ENCODE peak calls at places on chromosomes 16 and 17, in four cellular contexts. One of them, this sample, is unnamed.

GRCh38 chr17:79792984-79793923 is 3.6 kb downstream of the CBX8 start:
- DNase-seq in K562: no peak
- DNase-seq in GM12878: no peak
- DNase-seq in HepG2: no peak
- DNase-seq in this sample: peak; percentile 44

GRCh38 chr16:63096857-63097256 is 1060.6 kb upstream of the CDH8 start:
- DNase-seq in GM12878: no peak
- DNase-seq in HepG2: no peak
- DNase-seq in K562: no peak
- DNase-seq in this sample: no peak

GRCh38 chr16:8736123-8736680 is 61.2 kb downstream of the TMEM186 start:
- DNase-seq in K562: no peak
- DNase-seq in HepG2: no peak
- DNase-seq in GM12878: no peak
- DNase-seq in this sample: no peak

GRCh38 chr17:75731086-75731715 is 9.9 kb downstream of the ITGB4 start:
- DNase-seq in K562: no peak
- DNase-seq in HepG2: no peak
- DNase-seq in GM12878: no peak
- DNase-seq in this sample: no peak

GRCh38 chr16:9647981-9648701 is 534.1 kb downstream of the GRIN2A start:
- DNase-seq in HepG2: peak; percentile 57
- DNase-seq in GM12878: no peak
- DNase-seq in K562: peak; percentile 13
- DNase-seq in this sample: no peak

GRCh38 chr16:3728424-3729160 is 11.3 kb upstream of the TRAP1 start:
- DNase-seq in HepG2: no peak
- DNase-seq in K562: no peak
- DNase-seq in GM12878: no peak
- DNase-seq in this sample: no peak

GRCh38 chr16:55988013-55988412 is 112.8 kb upstream of the CES5A start:
- DNase-seq in K562: no peak
- DNase-seq in HepG2: no peak
- DNase-seq in GM12878: no peak
- DNase-seq in this sample: no peak

GRCh38 chr17:80892900-80893603 is 98.6 kb upstream of the CHMP6 start:
- DNase-seq in K562: no peak
- DNase-seq in HepG2: no peak
- DNase-seq in GM12878: no peak
- DNase-seq in this sample: no peak

GRCh38 chr17:9729034-9729650 is 62.2 kb downstream of the DHRS7C start:
- DNase-seq in GM12878: peak; percentile 8
- DNase-seq in HepG2: peak; percentile 47
- DNase-seq in K562: peak; percentile 47
- DNase-seq in this sample: no peak

GRCh38 chr16:19861811-19862327 is 22.8 kb downstream of the GPRC5B start:
- DNase-seq in K562: no peak
- DNase-seq in HepG2: no peak
- DNase-seq in GM12878: no peak
- DNase-seq in this sample: peak; percentile 58

GRCh38 chr16:58970775-58971174 is 236.7 kb upstream of the GOT2 start:
- DNase-seq in GM12878: no peak
- DNase-seq in HepG2: no peak
- DNase-seq in K562: no peak
- DNase-seq in this sample: no peak

GRCh38 chr17:79650861-79651260 is 40.0 kb upstream of the RBFOX3 start:
- DNase-seq in GM12878: no peak
- DNase-seq in HepG2: no peak
- DNase-seq in K562: no peak
- DNase-seq in this sample: no peak

GRCh38 chr17:75561927-75562603 is 25.5 kb upstream of the MYO15B start:
- DNase-seq in K562: no peak
- DNase-seq in HepG2: no peak
- DNase-seq in GM12878: no peak
- DNase-seq in this sample: no peak

GRCh38 chr17:66943484-66943883 is 21.0 kb upstream of the CACNG4 start:
- DNase-seq in GM12878: no peak
- DNase-seq in HepG2: no peak
- DNase-seq in K562: no peak
- DNase-seq in this sample: no peak

GRCh38 chr17:59105852-59106462 is 723 bp downstream of the TRIM37 start:
- DNase-seq in K562: no peak
- DNase-seq in HepG2: peak; percentile 34
- DNase-seq in GM12878: no peak
- DNase-seq in this sample: no peak

GRCh38 chr16:81275064-81275532 is 36.6 kb downstream of the BCO1 start:
- DNase-seq in HepG2: no peak
- DNase-seq in GM12878: no peak
- DNase-seq in K562: no peak
- DNase-seq in this sample: no peak

GRCh38 chr17:48500435-48501426 is 30.1 kb downstream of the HOXB1 start:
- DNase-seq in GM12878: no peak
- DNase-seq in K562: peak; percentile 35
- DNase-seq in HepG2: no peak
- DNase-seq in this sample: no peak

GRCh38 chr17:74770498-74771318 is 5.4 kb downstream of the NAT9 start:
- DNase-seq in GM12878: no peak
- DNase-seq in HepG2: peak; percentile 81
- DNase-seq in K562: peak; percentile 55
- DNase-seq in this sample: peak; percentile 78

GRCh38 chr16:660459-661183 is 7.3 kb upstream of the RHOT2 start:
- DNase-seq in HepG2: no peak
- DNase-seq in GM12878: peak; percentile 37
- DNase-seq in K562: peak; percentile 97
- DNase-seq in this sample: peak; percentile 93

GRCh38 chr16:24309222-24309905 is 53.2 kb downstream of the CACNG3 start:
- DNase-seq in GM12878: no peak
- DNase-seq in K562: no peak
- DNase-seq in HepG2: peak; percentile 50
- DNase-seq in this sample: no peak

GRCh38 chr17:50546701-50547034 is 306 bp upstream of the SPATA20 start:
- DNase-seq in GM12878: no peak
- DNase-seq in K562: no peak
- DNase-seq in HepG2: no peak
- DNase-seq in this sample: no peak

GRCh38 chr16:5873221-5873620 is 775.6 kb upstream of the EEF2KMT start:
- DNase-seq in GM12878: no peak
- DNase-seq in K562: no peak
- DNase-seq in HepG2: no peak
- DNase-seq in this sample: no peak

GRCh38 chr16:62977876-62978275 is 941.6 kb upstream of the CDH8 start:
- DNase-seq in GM12878: no peak
- DNase-seq in HepG2: no peak
- DNase-seq in K562: no peak
- DNase-seq in this sample: no peak

GRCh38 chr16:23823475-23824407 is 12.0 kb upstream of the PRKCB start:
- DNase-seq in GM12878: no peak
- DNase-seq in K562: no peak
- DNase-seq in HepG2: no peak
- DNase-seq in this sample: no peak

GRCh38 chr16:18797746-18798145 is 3.6 kb downstream of the ARL6IP1 start:
- DNase-seq in HepG2: no peak
- DNase-seq in GM12878: no peak
- DNase-seq in K562: no peak
- DNase-seq in this sample: no peak

GRCh38 chr17:81064746-81065475 is 30.0 kb downstream of the BAIAP2 start:
- DNase-seq in K562: no peak
- DNase-seq in HepG2: no peak
- DNase-seq in GM12878: no peak
- DNase-seq in this sample: no peak

GRCh38 chr17:79925242-79925957 is 86.2 kb upstream of the CBX4 start:
- DNase-seq in HepG2: no peak
- DNase-seq in K562: no peak
- DNase-seq in GM12878: no peak
- DNase-seq in this sample: no peak

GRCh38 chr17:31558748-31559646 is 167.5 kb downstream of the RAB11FIP4 start:
- DNase-seq in HepG2: peak; percentile 59
- DNase-seq in GM12878: no peak
- DNase-seq in K562: peak; percentile 95
- DNase-seq in this sample: peak; percentile 65

GRCh38 chr17:81294512-81295030 is 536 bp downstream of the SLC38A10 start:
- DNase-seq in K562: peak; percentile 78
- DNase-seq in GM12878: no peak
- DNase-seq in HepG2: no peak
- DNase-seq in this sample: no peak

GRCh38 chr16:48810803-48811453 is 200.9 kb upstream of the N4BP1 start:
- DNase-seq in HepG2: no peak
- DNase-seq in K562: no peak
- DNase-seq in GM12878: no peak
- DNase-seq in this sample: peak; percentile 34

GRCh38 chr16:89365044-89365467 is 125.3 kb downstream of the ANKRD11 start:
- DNase-seq in HepG2: no peak
- DNase-seq in GM12878: no peak
- DNase-seq in K562: no peak
- DNase-seq in this sample: no peak

GRCh38 chr16:83977056-83977815 is 9.2 kb downstream of the NECAB2 start:
- DNase-seq in GM12878: no peak
- DNase-seq in K562: no peak
- DNase-seq in HepG2: no peak
- DNase-seq in this sample: no peak

GRCh38 chr16:1505073-1505844 is 12.1 kb downstream of the TELO2 start:
- DNase-seq in K562: no peak
- DNase-seq in GM12878: no peak
- DNase-seq in HepG2: no peak
- DNase-seq in this sample: no peak

GRCh38 chr17:50620848-50621247 is 13.8 kb upstream of the ABCC3 start:
- DNase-seq in HepG2: no peak
- DNase-seq in K562: peak; percentile 51
- DNase-seq in GM12878: no peak
- DNase-seq in this sample: peak; percentile 75

GRCh38 chr16:893360-893759 is 77.4 kb downstream of the LMF1 start:
- DNase-seq in GM12878: no peak
- DNase-seq in K562: peak; percentile 36
- DNase-seq in HepG2: no peak
- DNase-seq in this sample: no peak

GRCh38 chr16:85810097-85810741 is 10.7 kb downstream of the COX4I1 start:
- DNase-seq in K562: no peak
- DNase-seq in GM12878: no peak
- DNase-seq in HepG2: no peak
- DNase-seq in this sample: no peak

GRCh38 chr17:45240905-45241314 is 19.2 kb downstream of the FMNL1 start:
- DNase-seq in K562: no peak
- DNase-seq in HepG2: no peak
- DNase-seq in GM12878: no peak
- DNase-seq in this sample: no peak
- TF ChIP-seq CBFB in K562: no peak
- TF ChIP-seq CBFB in HepG2: no peak
- TF ChIP-seq CBFB in GM12878: no peak
- TF ChIP-seq CBFB in this sample: no peak

GRCh38 chr16:27431773-27432599 is 30.0 kb downstream of the IL21R start:
- DNase-seq in GM12878: no peak
- DNase-seq in HepG2: no peak
- DNase-seq in K562: no peak
- DNase-seq in this sample: no peak
- TF ChIP-seq CBFB in GM12878: no peak
- TF ChIP-seq CBFB in HepG2: no peak
- TF ChIP-seq CBFB in K562: no peak
- TF ChIP-seq CBFB in this sample: no peak

GRCh38 chr17:83124871-83125514 is 45.6 kb downstream of the METRNL start:
- DNase-seq in GM12878: no peak
- DNase-seq in HepG2: no peak
- DNase-seq in K562: no peak
- DNase-seq in this sample: no peak
- TF ChIP-seq CBFB in GM12878: no peak
- TF ChIP-seq CBFB in HepG2: no peak
- TF ChIP-seq CBFB in K562: no peak
- TF ChIP-seq CBFB in this sample: no peak

DNA sequence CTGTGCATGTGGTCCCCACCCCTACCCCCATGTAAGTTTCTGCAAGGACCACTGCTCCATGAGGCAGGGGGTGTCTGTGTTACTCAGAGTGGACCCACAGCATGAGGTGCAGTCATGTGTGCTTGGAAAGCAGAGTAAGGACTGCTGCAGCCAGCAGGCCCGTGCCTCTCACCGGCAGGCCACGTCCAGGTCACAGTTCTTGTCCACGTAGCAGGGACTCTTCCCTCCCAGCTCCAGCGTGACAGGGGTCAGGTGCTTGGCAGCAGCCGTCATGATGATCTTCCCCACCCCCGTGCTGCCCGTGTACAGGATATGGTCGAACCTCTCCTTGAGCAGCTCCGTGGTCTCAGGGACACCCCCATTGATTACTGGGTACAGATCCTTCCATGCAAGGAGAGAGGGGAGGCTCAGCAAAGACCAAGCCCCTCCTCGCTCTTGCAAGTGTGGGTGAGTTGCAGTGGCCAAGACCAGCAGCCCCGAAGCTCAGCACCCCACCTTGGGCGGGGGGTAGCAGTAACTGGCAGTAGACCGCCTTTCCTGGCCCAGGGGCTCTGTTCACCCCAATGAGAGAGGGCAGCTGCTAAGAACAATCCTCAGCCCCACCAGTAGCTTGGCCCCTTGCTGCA is 6.2 kb downstream of the ALDH3A1 start:
- DNase-seq in HepG2: no peak
- DNase-seq in GM12878: no peak
- DNase-seq in K562: no peak
- DNase-seq in this sample: no peak
- TF ChIP-seq CBFB in HepG2: no peak
- TF ChIP-seq CBFB in GM12878: no peak
- TF ChIP-seq CBFB in K562: no peak
- TF ChIP-seq CBFB in this sample: no peak